ENCODE peak calls at places on chromosomes 12 and 14, in seven cellular contexts. X is astrocyte of the cerebellum; V is ELR; P is activated CD4-positive, alpha-beta T cell treated with anti-CD3 and anti-CD28 coated beads, Interleukin-2, amount 10 ng/mL, durations not matched to agents 24 days and 14 days; U is lung microvascular endothelial cell; E is anterior cingulate cortex; R is GM12864. G is an unnamed sample.

GRCh38 chr12:107130830-107131760 is 37.7 kb upstream of the CRY1 start:
- DNase-seq in X (no peak), V (no peak), P (no peak), U (no peak), E (no peak), R (no peak), G (no peak)

GRCh38 chr12:44036875-44037443 is 201.1 kb downstream of the TMEM117 start:
- DNase-seq in X (no peak), V (no peak), P (no peak), U (no peak), E (no peak), R (no peak), G (no peak)

GRCh38 chr12:108679282-108679681 is 45.6 kb upstream of the SELPLG start:
- DNase-seq in X (no peak), V (no peak), P (no peak), U (no peak), E (no peak), R (no peak), G (no peak)

GRCh38 chr12:4148418-4149056 is 125.0 kb upstream of the CCND2 start:
- DNase-seq in X (no peak), V (no peak), P (no peak), U (no peak), E (peak), R (peak), G (no peak)

GRCh38 chr12:87756111-87756510 is 273.1 kb downstream of the C12orf50 start:
- DNase-seq in X (peak), V (peak), P (no peak), U (no peak), E (no peak), R (no peak), G (no peak)

GRCh38 chr12:51371295-51371953 is 19.8 kb downstream of the GALNT6 start:
- DNase-seq in X (peak), V (peak), P (no peak), U (peak), E (no peak), R (no peak), G (no peak)

GRCh38 chr12:78764913-78765312 is 99.7 kb upstream of the SYT1 start:
- DNase-seq in X (no peak), V (no peak), P (no peak), U (no peak), E (no peak), R (no peak), G (no peak)

GRCh38 chr12:50050410-50051280 is 6.8 kb upstream of the ASIC1 start:
- DNase-seq in X (no peak), V (no peak), P (no peak), U (peak), E (no peak), R (no peak), G (no peak)

GRCh38 chr14:34794217-34794616 is 79.8 kb upstream of the CFL2 start:
- DNase-seq in X (no peak), V (no peak), P (no peak), U (no peak), E (no peak), R (no peak), G (no peak)

GRCh38 chr14:68140111-68140741 is 320.6 kb downstream of the RAD51B start:
- DNase-seq in X (peak), V (peak), P (no peak), U (peak), E (no peak), R (no peak), G (no peak)

G was measured in mesothelial cell of epicardium.